ENCODE peak calls at places on chromosomes 5 and 9, in seven cellular contexts. Z is CD4-positive, alpha-beta T cell; G is lower lobe of right lung; B is CD8-positive, alpha-beta memory T cell; Y is AG10803; U is aorta; J is SJSA1. D is an unnamed sample.
A peak's percentile ranks its signal among the peaks of the same experiment; 100 is the strongest.

GRCh38 chr5:103475629-103476240 is 86.9 kb downstream of the NUDT12 start:
- DNase-seq in J (peak; percentile 57), B (no peak), U (no peak), G (no peak), Z (no peak), Y (peak; percentile 58), D (no peak)

GRCh38 chr5:174323878-174324281 is 278.4 kb downstream of the NSG2 start:
- DNase-seq in B (no peak), J (no peak), U (no peak), Y (peak; percentile 17), Z (no peak), G (no peak), D (no peak)

GRCh38 chr9:126295936-126296600 is 30.6 kb upstream of the MVB12B start:
- DNase-seq in U (no peak), Y (no peak), G (no peak), J (no peak), Z (no peak), B (no peak), D (no peak)

GRCh38 chr9:99748690-99749089 is 73.0 kb upstream of the NR4A3 start:
- DNase-seq in G (no peak), B (no peak), Y (no peak), U (no peak), J (no peak), Z (no peak), D (no peak)

GRCh38 chr5:26805076-26805475 is 233.3 kb downstream of the CDH9 start:
- DNase-seq in Z (no peak), B (no peak), U (no peak), Y (no peak), J (no peak), G (no peak), D (no peak)

GRCh38 chr5:132667761-132668705 is 5.8 kb upstream of the IL4 start:
- DNase-seq in B (no peak), J (no peak), Y (no peak), Z (no peak), U (no peak), G (no peak), D (no peak)

GRCh38 chr9:123984802-123985201 is 26.8 kb upstream of the LHX2 start:
- DNase-seq in Z (no peak), Y (no peak), B (no peak), G (no peak), U (no peak), J (no peak), D (no peak)

GRCh38 chr5:53071738-53072137 is 37.8 kb downstream of the MOCS2 start:
- DNase-seq in Y (peak; percentile 85), Z (no peak), G (no peak), U (no peak), J (peak; percentile 45), B (no peak), D (no peak)

GRCh38 chr9:4144869-4145268 is 155.0 kb downstream of the GLIS3 start:
- DNase-seq in U (no peak), G (no peak), Z (no peak), Y (no peak), B (no peak), J (peak; percentile 25), D (no peak)

GRCh38 chr5:56523779-56524178 is 290.6 kb upstream of the ANKRD55 start:
- DNase-seq in G (no peak), B (no peak), Z (no peak), J (no peak), U (no peak), Y (no peak), D (no peak)

GRCh38 chr5:134371834-134372340 is 518 bp downstream of the UBE2B start:
- DNase-seq in U (peak; percentile 81), Z (peak; percentile 38), B (peak; percentile 59), Y (peak; percentile 32), G (peak; percentile 74), J (no peak), D (peak; percentile 69)

GRCh38 chr5:43514471-43514815 is 505 bp downstream of the C5orf34 start:
- DNase-seq in G (no peak), J (no peak), Y (peak; percentile 75), B (no peak), U (no peak), Z (no peak), D (no peak)

GRCh38 chr5:158560170-158560569 is 539.5 kb downstream of the EBF1 start:
- DNase-seq in Y (no peak), G (no peak), Z (no peak), B (no peak), J (peak; percentile 62), U (no peak), D (no peak)

GRCh38 chr5:42807722-42808447 is 3.8 kb downstream of the SELENOP start:
- DNase-seq in Z (no peak), G (no peak), Y (no peak), U (no peak), J (no peak), B (no peak), D (no peak)

GRCh38 chr9:107945961-107946360 is 456.4 kb upstream of the KLF4 start:
- DNase-seq in Z (no peak), Y (peak; percentile 21), J (no peak), G (no peak), U (no peak), B (no peak), D (no peak)

GRCh38 chr5:110702300-110702699 is 24.2 kb downstream of the TMEM232 start:
- DNase-seq in G (no peak), Z (no peak), B (no peak), U (no peak), Y (no peak), J (no peak), D (no peak)

GRCh38 chr9:114467910-114468309 is 37.4 kb downstream of the WHRN start:
- DNase-seq in Y (no peak), Z (no peak), J (no peak), U (no peak), G (no peak), B (no peak), D (no peak)